ENCODE peak calls at places on chromosomes 12 and 14, in six cellular contexts. Y, A, V, Q, U and G are unnamed samples.

GRCh38 chr12:99450231-99450630 is 197.3 kb upstream of the GARIN6 start:
- DNase-seq in Y (no peak), A (no peak), V (no peak), Q (no peak), U (no peak), G (no peak)

GRCh38 chr12:105317453-105317852 is 13.0 kb upstream of the C12orf75 start:
- DNase-seq in Y (no peak), A (no peak), V (no peak), Q (no peak), U (no peak), G (no peak)

GRCh38 chr12:58310368-58310767 is 369.0 kb downstream of the ATP23 start:
- DNase-seq in Y (no peak), A (no peak), V (no peak), Q (no peak), U (no peak), G (no peak)

GRCh38 chr12:92929957-92930356 is 862 bp upstream of the EEA1 start:
- DNase-seq in Y (no peak), A (no peak), V (no peak), Q (no peak), U (no peak), G (no peak)

GRCh38 chr12:48980389-48980952 is 2.3 kb downstream of the WNT1 start:
- DNase-seq in Y (peak), A (no peak), V (no peak), Q (no peak), U (no peak), G (no peak)

GRCh38 chr12:6488240-6488639 is 4.8 kb downstream of the MRPL51 start:
- DNase-seq in Y (no peak), A (no peak), V (no peak), Q (no peak), U (no peak), G (no peak)

GRCh38 chr12:31594681-31595080 is 3.7 kb upstream of the DENND5B start:
- DNase-seq in Y (no peak), A (no peak), V (no peak), Q (no peak), U (no peak), G (no peak)

GRCh38 chr12:4997939-4998338 is 45.7 kb upstream of the KCNA5 start:
- DNase-seq in Y (no peak), A (peak), V (no peak), Q (no peak), U (peak), G (no peak)

GRCh38 chr14:90579088-90579487 is 182.3 kb downstream of the CALM1 start:
- DNase-seq in Y (no peak), A (no peak), V (no peak), Q (no peak), U (no peak), G (no peak)

GRCh38 chr14:105866841-105867321 is 340.5 kb downstream of the TMEM121 start:
- DNase-seq in Y (no peak), A (peak), V (no peak), Q (no peak), U (no peak), G (no peak)

GRCh38 chr14:99537399-99537798 is 56.2 kb downstream of the CCNK start:
- DNase-seq in Y (no peak), A (no peak), V (no peak), Q (no peak), U (peak), G (no peak)